ENCODE peak calls at places on chromosome 20, in nine cellular contexts. One of them, this sample, is unnamed.

GRCh38 chr20:16476032-16476431 is 97.2 kb downstream of the KIF16B start:
- DNase-seq in NCI-H82: peak
- DNase-seq in cardiac muscle cell: peak
- DNase-seq in HEK293T: peak
- DNase-seq in NCI-H748 treated with DMSO at 0.1 percent for 48 hours: peak
- DNase-seq in tibial nerve: no peak
- DNase-seq in activated gamma-delta T cell: no peak
- DNase-seq in fibroblast of the conjunctiva: peak
- DNase-seq in WTC11: no peak
- DNase-seq in this sample: peak

GRCh38 chr20:15058836-15059235 is 721.4 kb upstream of the FLRT3 start:
- DNase-seq in NCI-H82: no peak
- DNase-seq in cardiac muscle cell: no peak
- DNase-seq in HEK293T: no peak
- DNase-seq in NCI-H748 treated with DMSO at 0.1 percent for 48 hours: no peak
- DNase-seq in tibial nerve: no peak
- DNase-seq in activated gamma-delta T cell: no peak
- DNase-seq in fibroblast of the conjunctiva: no peak
- DNase-seq in WTC11: no peak
- DNase-seq in this sample: no peak

GRCh38 chr20:18057106-18057993 is at the start of gene OVOL2:
- DNase-seq in NCI-H82: no peak
- DNase-seq in cardiac muscle cell: peak
- DNase-seq in HEK293T: no peak
- DNase-seq in NCI-H748 treated with DMSO at 0.1 percent for 48 hours: peak
- DNase-seq in tibial nerve: no peak
- DNase-seq in activated gamma-delta T cell: no peak
- DNase-seq in fibroblast of the conjunctiva: no peak
- DNase-seq in WTC11: peak
- DNase-seq in this sample: no peak

GRCh38 chr20:63957690-63958441 is 1.6 kb upstream of the UCKL1 start:
- DNase-seq in NCI-H82: peak
- DNase-seq in cardiac muscle cell: no peak
- DNase-seq in HEK293T: peak
- DNase-seq in NCI-H748 treated with DMSO at 0.1 percent for 48 hours: peak
- DNase-seq in tibial nerve: no peak
- DNase-seq in activated gamma-delta T cell: no peak
- DNase-seq in fibroblast of the conjunctiva: no peak
- DNase-seq in WTC11: peak
- DNase-seq in this sample: peak

GRCh38 chr20:5863040-5863811 is 87.1 kb downstream of the TRMT6 start:
- DNase-seq in NCI-H82: no peak
- DNase-seq in cardiac muscle cell: no peak
- DNase-seq in HEK293T: no peak
- DNase-seq in NCI-H748 treated with DMSO at 0.1 percent for 48 hours: no peak
- DNase-seq in tibial nerve: no peak
- DNase-seq in activated gamma-delta T cell: no peak
- DNase-seq in fibroblast of the conjunctiva: peak
- DNase-seq in WTC11: no peak
- DNase-seq in this sample: no peak

GRCh38 chr20:16930656-16931055 is 182.5 kb downstream of the OTOR start:
- DNase-seq in NCI-H82: peak
- DNase-seq in cardiac muscle cell: no peak
- DNase-seq in HEK293T: no peak
- DNase-seq in NCI-H748 treated with DMSO at 0.1 percent for 48 hours: no peak
- DNase-seq in tibial nerve: no peak
- DNase-seq in activated gamma-delta T cell: no peak
- DNase-seq in fibroblast of the conjunctiva: no peak
- DNase-seq in WTC11: no peak
- DNase-seq in this sample: no peak

GRCh38 chr20:31570735-31571617 is 34.1 kb upstream of the ID1 start:
- DNase-seq in NCI-H82: no peak
- DNase-seq in cardiac muscle cell: no peak
- DNase-seq in HEK293T: no peak
- DNase-seq in NCI-H748 treated with DMSO at 0.1 percent for 48 hours: no peak
- DNase-seq in tibial nerve: peak
- DNase-seq in activated gamma-delta T cell: no peak
- DNase-seq in fibroblast of the conjunctiva: no peak
- DNase-seq in WTC11: no peak
- DNase-seq in this sample: peak

GRCh38 chr20:50400705-50401045 is 109.5 kb upstream of the PTPN1 start:
- DNase-seq in NCI-H82: no peak
- DNase-seq in cardiac muscle cell: no peak
- DNase-seq in HEK293T: no peak
- DNase-seq in NCI-H748 treated with DMSO at 0.1 percent for 48 hours: no peak
- DNase-seq in tibial nerve: no peak
- DNase-seq in activated gamma-delta T cell: no peak
- DNase-seq in fibroblast of the conjunctiva: no peak
- DNase-seq in WTC11: no peak
- DNase-seq in this sample: no peak

GRCh38 chr20:59743767-59744485 is 139.6 kb downstream of the PHACTR3 start:
- DNase-seq in NCI-H82: no peak
- DNase-seq in cardiac muscle cell: no peak
- DNase-seq in HEK293T: no peak
- DNase-seq in NCI-H748 treated with DMSO at 0.1 percent for 48 hours: no peak
- DNase-seq in tibial nerve: no peak
- DNase-seq in activated gamma-delta T cell: no peak
- DNase-seq in fibroblast of the conjunctiva: no peak
- DNase-seq in WTC11: peak
- DNase-seq in this sample: no peak

GRCh38 chr20:44548171-44548678 is 26.4 kb upstream of the SERINC3 start:
- DNase-seq in NCI-H82: no peak
- DNase-seq in cardiac muscle cell: no peak
- DNase-seq in HEK293T: no peak
- DNase-seq in NCI-H748 treated with DMSO at 0.1 percent for 48 hours: no peak
- DNase-seq in tibial nerve: no peak
- DNase-seq in activated gamma-delta T cell: no peak
- DNase-seq in fibroblast of the conjunctiva: no peak
- DNase-seq in WTC11: no peak
- DNase-seq in this sample: no peak

GRCh38 chr20:41978246-41978790 is 360.1 kb upstream of the CHD6 start:
- DNase-seq in NCI-H82: peak
- DNase-seq in cardiac muscle cell: no peak
- DNase-seq in HEK293T: no peak
- DNase-seq in NCI-H748 treated with DMSO at 0.1 percent for 48 hours: no peak
- DNase-seq in tibial nerve: no peak
- DNase-seq in activated gamma-delta T cell: no peak
- DNase-seq in fibroblast of the conjunctiva: no peak
- DNase-seq in WTC11: no peak
- DNase-seq in this sample: no peak

GRCh38 chr20:51385941-51386530 is 156.5 kb downstream of the NFATC2 start:
- DNase-seq in NCI-H82: peak
- DNase-seq in cardiac muscle cell: peak
- DNase-seq in HEK293T: peak
- DNase-seq in NCI-H748 treated with DMSO at 0.1 percent for 48 hours: no peak
- DNase-seq in tibial nerve: no peak
- DNase-seq in activated gamma-delta T cell: no peak
- DNase-seq in fibroblast of the conjunctiva: no peak
- DNase-seq in WTC11: peak
- DNase-seq in this sample: peak

GRCh38 chr20:22430746-22431168 is 153.6 kb downstream of the FOXA2 start:
- DNase-seq in NCI-H82: no peak
- DNase-seq in cardiac muscle cell: no peak
- DNase-seq in HEK293T: no peak
- DNase-seq in NCI-H748 treated with DMSO at 0.1 percent for 48 hours: peak
- DNase-seq in tibial nerve: no peak
- DNase-seq in activated gamma-delta T cell: no peak
- DNase-seq in fibroblast of the conjunctiva: no peak
- DNase-seq in WTC11: no peak
- DNase-seq in this sample: peak

GRCh38 chr20:21901470-21902275 is 196.2 kb downstream of the PAX1 start:
- DNase-seq in NCI-H82: no peak
- DNase-seq in cardiac muscle cell: peak
- DNase-seq in HEK293T: no peak
- DNase-seq in NCI-H748 treated with DMSO at 0.1 percent for 48 hours: peak
- DNase-seq in tibial nerve: peak
- DNase-seq in activated gamma-delta T cell: no peak
- DNase-seq in fibroblast of the conjunctiva: no peak
- DNase-seq in WTC11: no peak
- DNase-seq in this sample: peak

GRCh38 chr20:16104783-16105182 is 468.5 kb downstream of the KIF16B start:
- DNase-seq in NCI-H82: peak
- DNase-seq in cardiac muscle cell: no peak
- DNase-seq in HEK293T: no peak
- DNase-seq in NCI-H748 treated with DMSO at 0.1 percent for 48 hours: no peak
- DNase-seq in tibial nerve: no peak
- DNase-seq in activated gamma-delta T cell: no peak
- DNase-seq in fibroblast of the conjunctiva: no peak
- DNase-seq in WTC11: no peak
- DNase-seq in this sample: no peak

GRCh38 chr20:22630698-22631097 is 46.3 kb upstream of the FOXA2 start:
- DNase-seq in NCI-H82: no peak
- DNase-seq in cardiac muscle cell: no peak
- DNase-seq in HEK293T: no peak
- DNase-seq in NCI-H748 treated with DMSO at 0.1 percent for 48 hours: peak
- DNase-seq in tibial nerve: no peak
- DNase-seq in activated gamma-delta T cell: no peak
- DNase-seq in fibroblast of the conjunctiva: no peak
- DNase-seq in WTC11: no peak
- DNase-seq in this sample: peak

GRCh38 chr20:47233333-47234188 is 122.9 kb downstream of the ZMYND8 start:
- DNase-seq in NCI-H82: no peak
- DNase-seq in cardiac muscle cell: no peak
- DNase-seq in HEK293T: no peak
- DNase-seq in NCI-H748 treated with DMSO at 0.1 percent for 48 hours: no peak
- DNase-seq in tibial nerve: no peak
- DNase-seq in activated gamma-delta T cell: no peak
- DNase-seq in fibroblast of the conjunctiva: no peak
- DNase-seq in WTC11: no peak
- DNase-seq in this sample: no peak

GRCh38 chr20:4962257-4962855 is 39.0 kb downstream of the SLC23A2 start:
- DNase-seq in NCI-H82: no peak
- DNase-seq in cardiac muscle cell: no peak
- DNase-seq in HEK293T: no peak
- DNase-seq in NCI-H748 treated with DMSO at 0.1 percent for 48 hours: no peak
- DNase-seq in tibial nerve: no peak
- DNase-seq in activated gamma-delta T cell: no peak
- DNase-seq in fibroblast of the conjunctiva: no peak
- DNase-seq in WTC11: no peak
- DNase-seq in this sample: no peak

GRCh38 chr20:103456-103855 is 16.0 kb downstream of the DEFB125 start:
- DNase-seq in NCI-H82: no peak
- DNase-seq in cardiac muscle cell: no peak
- DNase-seq in HEK293T: no peak
- DNase-seq in NCI-H748 treated with DMSO at 0.1 percent for 48 hours: no peak
- DNase-seq in tibial nerve: no peak
- DNase-seq in activated gamma-delta T cell: no peak
- DNase-seq in fibroblast of the conjunctiva: no peak
- DNase-seq in WTC11: no peak
- DNase-seq in this sample: no peak

GRCh38 chr20:13996265-13996664 is 949 bp downstream of the MACROD2 start:
- DNase-seq in NCI-H82: peak
- DNase-seq in cardiac muscle cell: no peak
- DNase-seq in HEK293T: peak
- DNase-seq in NCI-H748 treated with DMSO at 0.1 percent for 48 hours: peak
- DNase-seq in tibial nerve: no peak
- DNase-seq in activated gamma-delta T cell: no peak
- DNase-seq in fibroblast of the conjunctiva: no peak
- DNase-seq in WTC11: no peak
- DNase-seq in this sample: no peak

GRCh38 chr20:40540163-40540562 is 148.9 kb downstream of the MAFB start:
- DNase-seq in NCI-H82: no peak
- DNase-seq in cardiac muscle cell: no peak
- DNase-seq in HEK293T: no peak
- DNase-seq in NCI-H748 treated with DMSO at 0.1 percent for 48 hours: no peak
- DNase-seq in tibial nerve: no peak
- DNase-seq in activated gamma-delta T cell: no peak
- DNase-seq in fibroblast of the conjunctiva: no peak
- DNase-seq in WTC11: no peak
- DNase-seq in this sample: no peak